ENCODE peak calls at places on chromosome 14, in nine cellular contexts. E, R, K, W, M, Y, T, L and O are unnamed samples.
A peak's percentile ranks its signal among the peaks of the same experiment; 100 is the strongest.

GRCh38 chr14:69654109-69654508 is 42.7 kb downstream of the SUSD6 start:
- DNase-seq in K (no peak), T (no peak), M (no peak), R (no peak), W (peak; percentile 96), L (no peak), E (no peak), Y (no peak), O (no peak)

GRCh38 chr14:50829472-50830043 is 1.4 kb downstream of the NIN start:
- DNase-seq in R (no peak), E (no peak), M (no peak), L (no peak), K (no peak), Y (no peak), T (no peak), W (no peak), O (no peak)

GRCh38 chr14:59085207-59085739 is 103.2 kb upstream of the DAAM1 start:
- DNase-seq in T (no peak), R (no peak), E (no peak), M (no peak), Y (no peak), W (no peak), L (no peak), K (no peak), O (no peak)

GRCh38 chr14:105012171-105012985 is 8.5 kb downstream of the CDCA4 start:
- DNase-seq in L (no peak), K (no peak), M (no peak), E (no peak), R (no peak), W (no peak), T (no peak), Y (no peak), O (peak; percentile 54)

GRCh38 chr14:38098074-38098846 is 109.4 kb upstream of the SSTR1 start:
- DNase-seq in M (no peak), W (peak; percentile 64), T (peak; percentile 77), K (no peak), R (no peak), E (no peak), Y (no peak), L (no peak), O (no peak)

GRCh38 chr14:49939884-49940510 is 47.1 kb downstream of the ARF6 start:
- DNase-seq in W (no peak), K (no peak), T (no peak), Y (no peak), E (no peak), M (no peak), L (no peak), R (no peak), O (no peak)

GRCh38 chr14:22513066-22513812 is 75.8 kb downstream of the DAD1 start:
- DNase-seq in K (no peak), W (no peak), L (no peak), M (no peak), E (no peak), Y (no peak), T (no peak), R (no peak), O (no peak)

GRCh38 chr14:84546236-84546635 is 983.7 kb upstream of the FLRT2 start:
- DNase-seq in E (no peak), W (no peak), K (no peak), L (no peak), R (no peak), M (no peak), Y (no peak), T (no peak), O (no peak)

GRCh38 chr14:97420211-97420610 is 623.0 kb downstream of the VRK1 start:
- DNase-seq in L (no peak), Y (no peak), R (no peak), W (no peak), E (no peak), M (no peak), T (no peak), K (no peak), O (no peak)

GRCh38 chr14:96091941-96092411 is 52.8 kb downstream of the C14orf132 start:
- DNase-seq in W (no peak), R (no peak), K (no peak), E (no peak), Y (peak; percentile 17), T (no peak), M (no peak), L (no peak), O (no peak)

GRCh38 chr14:69090187-69090789 is 62.6 kb downstream of the DCAF5 start:
- DNase-seq in Y (no peak), W (peak; percentile 82), R (no peak), K (peak; percentile 10), T (peak; percentile 54), L (no peak), E (peak; percentile 58), M (no peak), O (no peak)

GRCh38 chr14:52369305-52369781 is 55.2 kb downstream of the PTGER2 start:
- DNase-seq in R (no peak), E (no peak), M (no peak), W (peak; percentile 40), T (peak; percentile 52), K (no peak), L (no peak), Y (no peak), O (no peak)

GRCh38 chr14:105123981-105124836 is 44.4 kb downstream of the JAG2 start:
- DNase-seq in L (no peak), M (no peak), K (no peak), W (no peak), R (no peak), Y (no peak), T (no peak), E (no peak), O (no peak)

GRCh38 chr14:28911521-28911920 is 144.9 kb downstream of the FOXG1 start:
- DNase-seq in E (no peak), L (no peak), R (no peak), Y (no peak), W (no peak), M (no peak), K (no peak), T (no peak), O (no peak)

GRCh38 chr14:101972126-101972785 is 7.9 kb downstream of the DYNC1H1 start:
- DNase-seq in L (no peak), K (no peak), E (peak; percentile 73), Y (peak; percentile 72), R (peak; percentile 67), T (peak; percentile 99), M (peak; percentile 77), W (peak; percentile 100), O (peak; percentile 79)

GRCh38 chr14:101970830-101971400 is 6.5 kb downstream of the DYNC1H1 start:
- DNase-seq in M (no peak), K (no peak), Y (no peak), E (no peak), R (no peak), L (no peak), T (no peak), W (no peak), O (no peak)

GRCh38 chr14:101968186-101968585 is 3.8 kb downstream of the DYNC1H1 start:
- DNase-seq in K (no peak), R (no peak), E (no peak), M (no peak), L (no peak), T (no peak), W (no peak), Y (no peak), O (no peak)

GRCh38 chr14:101966742-101967141 is 2.4 kb downstream of the DYNC1H1 start:
- DNase-seq in R (no peak), L (no peak), M (no peak), T (no peak), W (peak; percentile 30), E (no peak), K (no peak), Y (no peak), O (no peak)

GRCh38 chr14:101969480-101969879 is 5.1 kb downstream of the DYNC1H1 start:
- DNase-seq in E (no peak), M (no peak), R (no peak), Y (no peak), L (no peak), T (no peak), K (no peak), W (no peak), O (no peak)
- H3K4me1 ChIP-seq in E (peaks cover 29% of the 10 kb centered on the region), M (peaks cover 92% of the 10 kb centered on the region), R (peaks cover 37% of the 10 kb centered on the region), Y (peaks cover 52% of the 10 kb centered on the region), L (peaks cover 8% of the 10 kb centered on the region), T (peaks cover 11% of the 10 kb centered on the region), K (peaks cover 29% of the 10 kb centered on the region), W (peaks cover 57% of the 10 kb centered on the region), O (peaks cover 38% of the 10 kb centered on the region)

DNA sequence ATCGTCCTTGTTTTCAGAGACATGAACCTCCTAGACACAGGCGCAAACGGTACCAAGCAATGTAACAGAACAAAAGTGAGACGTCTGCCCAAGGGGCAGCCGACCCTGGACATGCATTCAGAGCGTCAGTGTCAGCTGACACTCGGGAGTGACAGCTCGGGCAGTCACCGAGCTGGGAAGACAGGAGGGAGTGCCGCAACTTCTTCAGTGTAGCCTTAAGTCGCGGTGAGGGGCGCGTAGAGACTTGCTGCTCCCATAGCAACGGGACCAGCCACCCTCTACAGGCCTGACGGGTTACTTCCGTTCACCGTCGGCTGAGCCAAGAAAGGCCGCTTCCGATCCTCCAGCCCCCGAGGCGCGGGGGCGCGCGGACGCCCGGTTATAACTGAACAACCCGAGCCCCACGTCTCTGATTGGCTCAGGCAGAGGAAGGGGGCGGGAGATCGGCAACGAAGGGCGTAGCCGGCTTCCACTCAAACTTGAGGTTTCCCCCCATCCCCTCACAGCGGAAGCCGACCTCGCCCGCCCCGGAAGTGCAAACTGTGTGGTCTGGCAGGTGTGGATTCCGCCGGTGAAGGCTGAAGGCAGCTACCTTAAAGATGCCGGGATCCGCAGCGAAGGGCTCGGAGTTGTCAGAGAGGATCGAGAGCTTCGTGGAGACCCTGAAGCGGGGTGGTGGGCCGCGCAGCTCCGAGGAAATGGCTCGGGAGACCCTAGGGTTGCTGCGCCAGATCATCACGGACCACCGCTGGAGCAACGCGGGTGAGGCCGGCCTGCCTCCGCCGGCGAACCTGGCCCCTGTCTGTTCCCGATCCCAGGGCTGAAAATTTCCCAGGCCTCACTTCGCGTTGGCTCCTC is at the start of gene EIF2B2:
- DNase-seq in Y (peak; percentile 98), T (peak; percentile 93), K (peak; percentile 99), M (peak; percentile 98), L (peak; percentile 99), R (peak; percentile 95), W (peak; percentile 97), E (peak; percentile 98), O (peak; percentile 99)
- TF ChIP-seq CTCF in Y (peak; percentile 6), T (no peak), K (no peak), M (peak; percentile 42), L (peak; percentile 6), R (peak; percentile 38), W (no peak), E (no peak), O (no peak)

GRCh38 chr14:89040438-89041244 is 216.2 kb downstream of the TTC8 start:
- DNase-seq in T (peak; percentile 95), W (peak; percentile 90), K (peak; percentile 72), R (peak; percentile 60), Y (peak; percentile 94), E (peak; percentile 93), L (peak; percentile 94), M (peak; percentile 88), O (peak; percentile 93)
- H3K4me3 ChIP-seq in T (peak overlapping the region; percentile 23), W (peak overlapping the region; percentile 66), K (peak overlapping the region; percentile 55), R (peak overlapping the region; percentile 44), Y (peak overlapping the region; percentile 39), E (peak overlapping the region; percentile 44), L (peak overlapping the region; percentile 72), M (peak overlapping the region; percentile 66), O (no peak overlapping the region)

DNA sequence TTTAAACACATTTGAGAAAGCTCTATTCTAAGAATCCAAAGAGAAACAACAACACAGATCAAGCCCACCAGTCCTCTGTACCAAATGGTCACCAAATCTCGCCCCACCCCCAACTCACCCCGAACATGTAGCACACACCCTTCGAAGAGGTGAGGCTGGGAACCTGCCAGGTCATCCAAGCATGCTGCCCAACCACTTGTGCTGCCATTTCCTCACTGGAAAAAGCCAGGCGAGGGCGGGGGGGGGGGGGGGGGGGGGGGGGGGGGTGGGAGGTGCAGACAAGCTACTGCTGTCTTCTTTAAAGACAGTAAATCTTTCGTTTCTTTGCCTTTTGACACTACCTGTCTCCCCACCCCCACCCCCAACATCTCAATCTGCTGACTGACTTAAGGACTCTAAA is 59.9 kb downstream of the SETD3 start:
- DNase-seq in R (no peak), M (no peak), L (peak; percentile 86), W (no peak), K (no peak), T (peak; percentile 77), E (no peak), Y (no peak), O (peak; percentile 65)
- H3K4me1 ChIP-seq in R (no peaks in the 10 kb centered on the region), M (peaks cover 23% of the 10 kb centered on the region), L (peaks cover 9% of the 10 kb centered on the region), W (no peaks in the 10 kb centered on the region), K (no peaks in the 10 kb centered on the region), T (no peaks in the 10 kb centered on the region), E (peaks cover 27% of the 10 kb centered on the region), Y (peaks cover 8% of the 10 kb centered on the region), O (peaks cover 19% of the 10 kb centered on the region)